ENCODE peak calls at places on chromosomes 1 and 21, in seven cellular contexts. I, J, N, X, M, F and C are unnamed samples.

GRCh38 chr1:203278087-203278884 is 27.0 kb upstream of the BTG2 start:
- DNase-seq in I (no peak), J (peak), N (no peak), X (no peak), M (no peak), F (no peak), C (no peak)

GRCh38 chr1:40622936-40623629 is 42.4 kb downstream of the RIMS3 start:
- DNase-seq in I (no peak), J (no peak), N (no peak), X (no peak), M (no peak), F (no peak), C (no peak)

GRCh38 chr21:20353351-20353750 is 644.9 kb upstream of the NCAM2 start:
- DNase-seq in I (no peak), J (no peak), N (no peak), X (no peak), M (no peak), F (no peak), C (no peak)

GRCh38 chr1:233668725-233669294 is 54.9 kb downstream of the KCNK1 start:
- DNase-seq in I (no peak), J (peak), N (no peak), X (no peak), M (no peak), F (peak), C (peak)

GRCh38 chr21:45151484-45152115 is 77.2 kb downstream of the ADARB1 start:
- DNase-seq in I (no peak), J (no peak), N (no peak), X (no peak), M (no peak), F (no peak), C (no peak)

GRCh38 chr1:212630159-212630900 is 21.8 kb downstream of the ATF3 start:
- DNase-seq in I (peak), J (peak), N (peak), X (peak), M (peak), F (peak), C (peak)

GRCh38 chr1:212696721-212697331 is 2.8 kb downstream of the BATF3 start:
- DNase-seq in I (no peak), J (no peak), N (no peak), X (peak), M (no peak), F (no peak), C (no peak)

GRCh38 chr1:25083481-25084345 is 148.6 kb downstream of the SYF2 start:
- DNase-seq in I (no peak), J (no peak), N (no peak), X (no peak), M (no peak), F (no peak), C (no peak)

GRCh38 chr1:46487818-46488218 is 1.8 kb upstream of the DMBX1 start:
- DNase-seq in I (no peak), J (no peak), N (no peak), X (no peak), M (no peak), F (no peak), C (no peak)

GRCh38 chr1:225780609-225781008 is 3.0 kb downstream of the SRP9 start:
- DNase-seq in I (no peak), J (no peak), N (no peak), X (no peak), M (no peak), F (no peak), C (no peak)

GRCh38 chr21:41195311-41195710 is 27.4 kb downstream of the BACE2 start:
- DNase-seq in I (no peak), J (no peak), N (no peak), X (no peak), M (no peak), F (no peak), C (no peak)

GRCh38 chr1:13732971-13733667 is 33.1 kb downstream of the PRDM2 start:
- DNase-seq in I (no peak), J (no peak), N (peak), X (no peak), M (no peak), F (no peak), C (no peak)

GRCh38 chr1:24295547-24295946 is 23.6 kb upstream of the GRHL3 start:
- DNase-seq in I (no peak), J (no peak), N (no peak), X (no peak), M (no peak), F (no peak), C (no peak)

GRCh38 chr21:45767071-45768006 is 123.8 kb downstream of the PCBP3 start:
- DNase-seq in I (no peak), J (peak), N (no peak), X (no peak), M (no peak), F (no peak), C (no peak)

GRCh38 chr1:231211005-231211857 is 29.8 kb upstream of the GNPAT start:
- DNase-seq in I (peak), J (peak), N (peak), X (peak), M (peak), F (peak), C (peak)